ENCODE peak calls at places on chromosomes 6 and 20, in five cellular contexts. One of them, this sample, is unnamed.

GRCh38 chr6:87484491-87484890 is 11.7 kb downstream of the SLC35A1 start:
- DNase-seq in sigmoid colon: no peak
- DNase-seq in H1: no peak
- DNase-seq in stomach: no peak
- DNase-seq in IMR-90: no peak
- DNase-seq in this sample: no peak

GRCh38 chr20:49484180-49485140 is 2.0 kb upstream of the KCNB1 start:
- DNase-seq in sigmoid colon: peak
- DNase-seq in H1: peak
- DNase-seq in stomach: peak
- DNase-seq in IMR-90: peak
- DNase-seq in this sample: no peak

GRCh38 chr6:108853077-108853476 is 4.9 kb downstream of the ARMC2 start:
- DNase-seq in sigmoid colon: no peak
- DNase-seq in H1: no peak
- DNase-seq in stomach: no peak
- DNase-seq in IMR-90: no peak
- DNase-seq in this sample: no peak

GRCh38 chr6:157241411-157241979 is 81.8 kb downstream of the TMEM242 start:
- DNase-seq in sigmoid colon: no peak
- DNase-seq in H1: no peak
- DNase-seq in stomach: peak
- DNase-seq in IMR-90: no peak
- DNase-seq in this sample: no peak

GRCh38 chr6:90846824-90847223 is 260.0 kb upstream of the MAP3K7 start:
- DNase-seq in sigmoid colon: no peak
- DNase-seq in H1: no peak
- DNase-seq in stomach: no peak
- DNase-seq in IMR-90: no peak
- DNase-seq in this sample: no peak

GRCh38 chr20:63977392-63978276 is 1.8 kb downstream of the SAMD10 start:
- DNase-seq in sigmoid colon: peak
- DNase-seq in H1: no peak
- DNase-seq in stomach: no peak
- DNase-seq in IMR-90: peak
- DNase-seq in this sample: no peak

GRCh38 chr6:134446228-134446848 is 128.4 kb upstream of the SGK1 start:
- DNase-seq in sigmoid colon: no peak
- DNase-seq in H1: no peak
- DNase-seq in stomach: no peak
- DNase-seq in IMR-90: peak
- DNase-seq in this sample: no peak

GRCh38 chr6:170437719-170438401 is 115.2 kb downstream of the PSMB1 start:
- DNase-seq in sigmoid colon: peak
- DNase-seq in H1: no peak
- DNase-seq in stomach: no peak
- DNase-seq in IMR-90: peak
- DNase-seq in this sample: no peak

GRCh38 chr6:12962529-12962928 is 246.0 kb downstream of the PHACTR1 start:
- DNase-seq in sigmoid colon: no peak
- DNase-seq in H1: no peak
- DNase-seq in stomach: no peak
- DNase-seq in IMR-90: no peak
- DNase-seq in this sample: no peak

GRCh38 chr6:158684745-158685355 is 35.0 kb downstream of the SYTL3 start:
- DNase-seq in sigmoid colon: peak
- DNase-seq in H1: peak
- DNase-seq in stomach: no peak
- DNase-seq in IMR-90: no peak
- DNase-seq in this sample: peak

GRCh38 chr6:21402368-21402767 is 191.2 kb upstream of the SOX4 start:
- DNase-seq in sigmoid colon: peak
- DNase-seq in H1: no peak
- DNase-seq in stomach: no peak
- DNase-seq in IMR-90: peak
- DNase-seq in this sample: no peak

GRCh38 chr6:116286773-116287358 is 7.1 kb upstream of the TSPYL1 start:
- DNase-seq in sigmoid colon: no peak
- DNase-seq in H1: no peak
- DNase-seq in stomach: no peak
- DNase-seq in IMR-90: peak
- DNase-seq in this sample: no peak
- H3K27ac ChIP-seq in sigmoid colon: no peak
- H3K27ac ChIP-seq in H1: no peak
- H3K27ac ChIP-seq in stomach: no peak
- H3K27ac ChIP-seq in IMR-90: no peak
- H3K27ac ChIP-seq in this sample: no peak

GRCh38 chr20:35741892-35742740 is at the start of gene RBM39:
- DNase-seq in sigmoid colon: peak
- DNase-seq in H1: peak
- DNase-seq in stomach: peak
- DNase-seq in IMR-90: peak
- DNase-seq in this sample: peak

GRCh38 chr20:35738410-35739179 is 3.5 kb downstream of the RBM39 start:
- DNase-seq in sigmoid colon: no peak
- DNase-seq in H1: no peak
- DNase-seq in stomach: no peak
- DNase-seq in IMR-90: no peak
- DNase-seq in this sample: no peak

GRCh38 chr20:35739294-35740163 is 2.5 kb downstream of the RBM39 start:
- DNase-seq in sigmoid colon: no peak
- DNase-seq in H1: no peak
- DNase-seq in stomach: no peak
- DNase-seq in IMR-90: peak
- DNase-seq in this sample: no peak

GRCh38 chr20:35743693-35744491 is 1.8 kb upstream of the RBM39 start:
- DNase-seq in sigmoid colon: peak
- DNase-seq in H1: no peak
- DNase-seq in stomach: no peak
- DNase-seq in IMR-90: peak
- DNase-seq in this sample: no peak

GRCh38 chr20:35742741-35743523 is 872 bp upstream of the RBM39 start:
- DNase-seq in sigmoid colon: no peak
- DNase-seq in H1: no peak
- DNase-seq in stomach: no peak
- DNase-seq in IMR-90: no peak
- DNase-seq in this sample: no peak
- TF ChIP-seq POLR2A in sigmoid colon: no peak
- TF ChIP-seq POLR2A in H1: no peak
- TF ChIP-seq POLR2A in stomach: no peak
- TF ChIP-seq POLR2A in IMR-90: no peak
- TF ChIP-seq POLR2A in this sample: no peak

DNA sequence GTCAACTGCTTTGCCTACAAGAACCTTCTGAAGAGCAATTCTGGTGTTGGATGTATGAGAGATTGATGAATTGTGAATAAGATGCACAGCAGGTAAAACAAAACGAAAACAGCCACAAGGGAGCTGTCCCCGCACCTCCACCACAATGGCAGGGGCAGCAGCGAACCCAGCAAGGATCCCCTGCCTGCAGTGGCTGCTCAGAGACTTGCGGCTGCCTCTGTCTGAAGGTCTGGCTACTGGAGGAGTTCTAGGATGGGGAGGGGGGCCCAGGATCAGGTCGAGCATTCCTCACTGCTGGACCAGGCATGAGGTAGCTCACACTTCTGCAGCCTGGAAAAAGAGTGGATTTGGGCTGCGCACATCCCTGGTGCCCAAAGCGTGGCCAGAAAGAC is 523.5 kb downstream of the CDH26 start:
- DNase-seq in sigmoid colon: no peak
- DNase-seq in H1: no peak
- DNase-seq in stomach: no peak
- DNase-seq in IMR-90: no peak
- DNase-seq in this sample: peak
- H3K27ac ChIP-seq in sigmoid colon: no peak
- H3K27ac ChIP-seq in H1: no peak
- H3K27ac ChIP-seq in stomach: no peak
- H3K27ac ChIP-seq in IMR-90: no peak
- H3K27ac ChIP-seq in this sample: no peak

GRCh38 chr20:35768731-35769664 is 2.8 kb upstream of the PHF20 start:
- DNase-seq in sigmoid colon: peak
- DNase-seq in H1: peak
- DNase-seq in stomach: peak
- DNase-seq in IMR-90: peak
- DNase-seq in this sample: no peak
- TF ChIP-seq POLR2A in sigmoid colon: no peak
- TF ChIP-seq POLR2A in H1: peak
- TF ChIP-seq POLR2A in stomach: no peak
- TF ChIP-seq POLR2A in IMR-90: peak
- TF ChIP-seq POLR2A in this sample: no peak

GRCh38 chr6:111884068-111884467 is 10.8 kb upstream of the FYN start:
- DNase-seq in sigmoid colon: no peak
- DNase-seq in H1: no peak
- DNase-seq in stomach: no peak
- DNase-seq in IMR-90: no peak
- DNase-seq in this sample: no peak

GRCh38 chr6:111875741-111876140 is 2.5 kb upstream of the FYN start:
- DNase-seq in sigmoid colon: no peak
- DNase-seq in H1: no peak
- DNase-seq in stomach: no peak
- DNase-seq in IMR-90: no peak
- DNase-seq in this sample: no peak

GRCh38 chr6:111885373-111886027 is 12.2 kb upstream of the FYN start:
- DNase-seq in sigmoid colon: no peak
- DNase-seq in H1: no peak
- DNase-seq in stomach: no peak
- DNase-seq in IMR-90: no peak
- DNase-seq in this sample: no peak

GRCh38 chr6:111880181-111880944 is 7.1 kb upstream of the FYN start:
- DNase-seq in sigmoid colon: no peak
- DNase-seq in H1: no peak
- DNase-seq in stomach: no peak
- DNase-seq in IMR-90: peak
- DNase-seq in this sample: no peak
- H3K27ac ChIP-seq in sigmoid colon: no peak
- H3K27ac ChIP-seq in H1: no peak
- H3K27ac ChIP-seq in stomach: no peak
- H3K27ac ChIP-seq in IMR-90: no peak
- H3K27ac ChIP-seq in this sample: no peak

GRCh38 chr6:137904822-137905617 is 38.0 kb downstream of the TNFAIP3 start:
- DNase-seq in sigmoid colon: no peak
- DNase-seq in H1: no peak
- DNase-seq in stomach: no peak
- DNase-seq in IMR-90: no peak
- DNase-seq in this sample: no peak

GRCh38 chr6:137903274-137903932 is 36.3 kb downstream of the TNFAIP3 start:
- DNase-seq in sigmoid colon: no peak
- DNase-seq in H1: no peak
- DNase-seq in stomach: no peak
- DNase-seq in IMR-90: no peak
- DNase-seq in this sample: no peak

GRCh38 chr6:137906020-137906472 is 39.0 kb downstream of the TNFAIP3 start:
- DNase-seq in sigmoid colon: no peak
- DNase-seq in H1: no peak
- DNase-seq in stomach: no peak
- DNase-seq in IMR-90: no peak
- DNase-seq in this sample: no peak

GRCh38 chr6:137902721-137903120 is 35.7 kb downstream of the TNFAIP3 start:
- DNase-seq in sigmoid colon: no peak
- DNase-seq in H1: no peak
- DNase-seq in stomach: no peak
- DNase-seq in IMR-90: no peak
- DNase-seq in this sample: no peak

GRCh38 chr6:137903933-137904821 is 37.1 kb downstream of the TNFAIP3 start:
- DNase-seq in sigmoid colon: no peak
- DNase-seq in H1: no peak
- DNase-seq in stomach: no peak
- DNase-seq in IMR-90: peak
- DNase-seq in this sample: no peak
- TF ChIP-seq POLR2A in sigmoid colon: no peak
- TF ChIP-seq POLR2A in H1: no peak
- TF ChIP-seq POLR2A in stomach: no peak
- TF ChIP-seq POLR2A in IMR-90: no peak
- TF ChIP-seq POLR2A in this sample: no peak

GRCh38 chr6:131231886-131232285 is 96.6 kb downstream of the AKAP7 start:
- DNase-seq in sigmoid colon: no peak
- DNase-seq in H1: no peak
- DNase-seq in stomach: no peak
- DNase-seq in IMR-90: no peak
- DNase-seq in this sample: no peak
- H3K27ac ChIP-seq in sigmoid colon: no peak
- H3K27ac ChIP-seq in H1: no peak
- H3K27ac ChIP-seq in stomach: no peak
- H3K27ac ChIP-seq in IMR-90: no peak
- H3K27ac ChIP-seq in this sample: no peak